ENCODE peak calls at places on chromosomes 11 and 22, in five cellular contexts. R, N, H, K and V are unnamed samples.
A peak's percentile ranks its signal among the peaks of the same experiment; 100 is the strongest.

GRCh38 chr22:18119409-18120110 is 9.0 kb downstream of the TUBA8 start:
- DNase-seq in R (peak; percentile 63), N (no peak), H (no peak), K (no peak), V (no peak)

GRCh38 chr11:14577835-14578529 is 57.8 kb upstream of the PSMA1 start:
- DNase-seq in R (no peak), N (no peak), H (no peak), K (no peak), V (no peak)

GRCh38 chr11:76670475-76671235 is at the start of gene LRRC32:
- DNase-seq in R (peak; percentile 84), N (peak; percentile 62), H (no peak), K (no peak), V (no peak)

GRCh38 chr11:11998091-11998781 is 10.2 kb downstream of the DKK3 start:
- DNase-seq in R (no peak), N (no peak), H (peak; percentile 57), K (peak; percentile 79), V (peak; percentile 63)

GRCh38 chr11:1916132-1916985 is 3.1 kb upstream of the TNNT3 start:
- DNase-seq in R (no peak), N (no peak), H (no peak), K (no peak), V (no peak)

GRCh38 chr11:33976351-33977199 is 75.0 kb upstream of the CAPRIN1 start:
- DNase-seq in R (no peak), N (no peak), H (peak; percentile 81), K (no peak), V (peak; percentile 41)

GRCh38 chr11:43582024-43582836 is 98.3 kb upstream of the HSD17B12 start:
- DNase-seq in R (no peak), N (peak; percentile 40), H (no peak), K (no peak), V (no peak)

GRCh38 chr11:123111465-123111864 is 49.5 kb upstream of the HSPA8 start:
- DNase-seq in R (no peak), N (peak; percentile 91), H (no peak), K (peak; percentile 47), V (no peak)

GRCh38 chr11:115311949-115312348 is 192.3 kb downstream of the CADM1 start:
- DNase-seq in R (no peak), N (no peak), H (no peak), K (no peak), V (no peak)

GRCh38 chr11:76786053-76787014 is 3.2 kb downstream of the TSKU start:
- DNase-seq in R (no peak), N (no peak), H (no peak), K (no peak), V (no peak)

GRCh38 chr22:31488988-31489617 is 539 bp downstream of the EIF4ENIF1 start:
- DNase-seq in R (peak; percentile 32), N (peak; percentile 65), H (no peak), K (no peak), V (no peak)

GRCh38 chr11:35305670-35306382 is 113.5 kb downstream of the SLC1A2 start:
- DNase-seq in R (no peak), N (peak; percentile 84), H (no peak), K (peak; percentile 46), V (no peak)

GRCh38 chr11:57913713-57914704 is 109.7 kb upstream of the OR9Q1 start:
- DNase-seq in R (no peak), N (no peak), H (no peak), K (no peak), V (no peak)

GRCh38 chr22:40178417-40179409 is 988 bp downstream of the TNRC6B start:
- DNase-seq in R (no peak), N (peak; percentile 80), H (no peak), K (no peak), V (no peak)

GRCh38 chr11:117662255-117662654 is 134.8 kb downstream of the DSCAML1 start:
- DNase-seq in R (no peak), N (no peak), H (no peak), K (no peak), V (no peak)

GRCh38 chr11:133403900-133404299 is 128.4 kb downstream of the OPCML start:
- DNase-seq in R (no peak), N (peak; percentile 75), H (no peak), K (no peak), V (no peak)

GRCh38 chr22:49992921-49993648 is 19.5 kb downstream of the IL17REL start:
- DNase-seq in R (no peak), N (peak; percentile 78), H (peak; percentile 7), K (peak; percentile 44), V (no peak)

GRCh38 chr11:68905421-68906360 is 2.0 kb downstream of the IGHMBP2 start:
- DNase-seq in R (no peak), N (peak; percentile 7), H (no peak), K (no peak), V (no peak)

GRCh38 chr11:2828585-2829330 is 56.8 kb downstream of the CDKN1C start:
- DNase-seq in R (peak; percentile 56), N (no peak), H (no peak), K (no peak), V (no peak)

GRCh38 chr11:116644201-116644947 is 128.4 kb downstream of the BUD13 start:
- DNase-seq in R (no peak), N (no peak), H (no peak), K (no peak), V (no peak)

GRCh38 chr11:34647532-34647931 is 26.6 kb downstream of the EHF start:
- DNase-seq in R (no peak), N (no peak), H (no peak), K (no peak), V (no peak)

GRCh38 chr11:117226388-117227385 is 5.2 kb downstream of the PCSK7 start:
- DNase-seq in R (peak; percentile 58), N (peak; percentile 90), H (peak; percentile 46), K (peak; percentile 67), V (peak; percentile 45)

GRCh38 chr22:40202225-40202944 is 24.7 kb downstream of the TNRC6B start:
- DNase-seq in R (no peak), N (no peak), H (no peak), K (no peak), V (no peak)

GRCh38 chr11:59267196-59267595 is 54.5 kb upstream of the MPEG1 start:
- DNase-seq in R (no peak), N (no peak), H (no peak), K (no peak), V (no peak)

GRCh38 chr11:59265735-59266134 is 53.0 kb upstream of the MPEG1 start:
- DNase-seq in R (no peak), N (no peak), H (no peak), K (no peak), V (no peak)

GRCh38 chr11:59264736-59265135 is 52.0 kb upstream of the MPEG1 start:
- DNase-seq in R (no peak), N (no peak), H (no peak), K (no peak), V (no peak)

GRCh38 chr11:59266491-59266890 is 53.8 kb upstream of the MPEG1 start:
- DNase-seq in R (no peak), N (no peak), H (no peak), K (no peak), V (no peak)

GRCh38 chr11:59267738-59268475 is 55.2 kb upstream of the MPEG1 start:
- DNase-seq in R (no peak), N (no peak), H (no peak), K (no peak), V (no peak)
- H3K4me3 ChIP-seq in R (no peak overlapping the region), N (no peak overlapping the region), H (no peak overlapping the region), K (no peak overlapping the region), V (no peak overlapping the region)

DNA sequence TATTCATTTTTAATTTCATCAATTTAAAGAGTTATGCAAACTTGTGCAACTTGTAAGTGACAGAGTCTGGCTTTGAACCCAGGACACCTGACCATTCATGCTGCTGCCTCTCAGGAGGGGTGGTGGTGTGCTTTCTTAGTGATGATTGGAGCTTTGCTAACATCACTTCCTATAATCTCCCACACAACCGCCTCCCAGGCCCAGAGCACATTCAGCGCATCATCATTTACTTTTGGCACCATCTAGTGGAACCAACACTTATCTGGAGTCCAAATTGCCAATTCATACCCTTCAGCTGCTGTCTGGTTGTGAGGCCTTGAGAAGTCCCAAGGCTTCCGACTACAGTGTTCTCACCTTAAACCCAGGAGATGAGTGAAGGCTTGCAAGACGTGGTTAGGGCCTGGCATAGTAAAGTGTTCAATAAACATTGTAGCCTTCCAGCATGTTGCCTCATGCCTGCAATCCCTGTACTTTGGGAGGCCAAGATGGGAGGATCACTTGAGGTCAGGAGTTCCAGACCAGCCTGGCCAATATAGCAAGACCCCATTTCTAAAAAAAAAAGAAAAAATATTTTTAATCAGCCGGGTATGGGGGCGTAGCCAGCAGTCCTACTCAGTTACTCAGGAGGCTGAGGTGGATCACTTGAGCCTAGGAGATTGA is 1.1 kb upstream of the TTLL1 start:
- DNase-seq in R (peak; percentile 49), N (no peak), H (peak; percentile 73), K (peak; percentile 82), V (peak; percentile 50)
- TF ChIP-seq CTCF in R (peak; percentile 37), N (peak; percentile 41), H (peak; percentile 70), K (peak; percentile 71), V (peak; percentile 64)

DNA sequence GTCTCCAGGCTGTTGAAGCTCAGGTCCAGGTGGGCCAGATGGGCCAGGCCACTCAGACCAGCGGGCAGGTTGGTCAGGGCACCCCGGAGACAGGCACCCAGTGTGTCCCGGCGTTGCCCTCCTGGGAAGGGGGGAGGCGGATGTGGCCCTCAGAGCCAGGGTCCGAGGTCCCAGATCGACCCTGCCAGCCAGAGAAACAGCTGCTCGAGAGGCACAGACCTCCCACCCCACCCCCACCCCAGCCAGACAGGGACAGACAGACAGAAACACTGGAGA is 1.6 kb downstream of the PIDD1 start:
- DNase-seq in R (no peak), N (no peak), H (no peak), K (no peak), V (no peak)
- H3K4me3 ChIP-seq in R (no peak overlapping the region), N (no peak overlapping the region), H (peak overlapping the region; percentile 66), K (no peak overlapping the region), V (peak overlapping the region; percentile 63)

DNA sequence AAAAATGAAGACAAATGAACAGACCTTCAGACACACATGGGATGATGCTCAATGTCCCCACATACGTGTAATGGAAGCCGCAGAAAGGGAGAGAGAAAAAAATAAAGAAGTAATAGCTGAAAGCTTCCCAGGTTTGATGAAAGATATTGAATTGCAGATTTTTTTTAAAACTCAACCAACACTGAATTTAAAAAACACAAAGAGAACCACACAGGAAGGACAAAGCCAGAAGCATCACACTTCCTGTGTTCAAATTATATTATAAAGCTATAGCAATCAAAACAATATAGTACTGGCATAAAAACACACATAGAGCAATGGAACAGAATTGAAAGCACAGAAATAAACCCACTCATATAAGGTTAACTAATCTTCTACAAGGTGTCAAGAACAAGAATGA is 26.5 kb downstream of the TMEM45B start:
- DNase-seq in R (no peak), N (no peak), H (no peak), K (no peak), V (no peak)
- TF ChIP-seq CTCF in R (no peak), N (no peak), H (no peak), K (no peak), V (no peak)

GRCh38 chr11:27350503-27350902 is 12.5 kb downstream of the CCDC34 start:
- DNase-seq in R (no peak), N (no peak), H (no peak), K (no peak), V (peak; percentile 21)

GRCh38 chr11:27349919-27350318 is 13.1 kb downstream of the CCDC34 start:
- DNase-seq in R (no peak), N (no peak), H (no peak), K (no peak), V (no peak)

GRCh38 chr11:27347361-27347760 is 15.7 kb downstream of the CCDC34 start:
- DNase-seq in R (no peak), N (peak; percentile 17), H (no peak), K (no peak), V (no peak)

GRCh38 chr11:27352781-27353180 is 10.2 kb downstream of the CCDC34 start:
- DNase-seq in R (no peak), N (peak; percentile 45), H (no peak), K (no peak), V (no peak)

GRCh38 chr11:27347949-27348879 is 14.8 kb downstream of the CCDC34 start:
- DNase-seq in R (no peak), N (peak; percentile 84), H (no peak), K (no peak), V (no peak)
- H3K4me3 ChIP-seq in R (no peak overlapping the region), N (peak overlapping the region; percentile 34), H (no peak overlapping the region), K (peak overlapping the region; percentile 21), V (no peak overlapping the region)